ENCODE peak calls at places on chromosomes 4 and X, in ten cellular contexts. One of them, this sample, is unnamed.
A peak's percentile ranks its signal among the peaks of the same experiment; 100 is the strongest.

GRCh38 chr4:76308548-76308947 is 2.0 kb downstream of the STBD1 start:
- DNase-seq in fibroblast of mammary gland: no peak
- DNase-seq in CD8-positive, alpha-beta T cell: no peak
- DNase-seq in pancreas: peak; percentile 61
- DNase-seq in A673: no peak
- DNase-seq in colonic mucosa: no peak
- DNase-seq in SK-N-SH: peak; percentile 28
- DNase-seq in fibroblast of lung: no peak
- DNase-seq in endothelial cell: no peak
- DNase-seq in coronary artery: no peak
- DNase-seq in this sample: no peak

GRCh38 chrX:153981771-153982533 is 9.4 kb downstream of the TMEM187 start:
- DNase-seq in CD8-positive, alpha-beta T cell: peak; percentile 77
- DNase-seq in A673: no peak
- DNase-seq in SK-N-SH: no peak
- DNase-seq in fibroblast of mammary gland: peak; percentile 40
- DNase-seq in coronary artery: no peak
- DNase-seq in endothelial cell: no peak
- DNase-seq in colonic mucosa: no peak
- DNase-seq in fibroblast of lung: no peak
- DNase-seq in pancreas: no peak
- DNase-seq in this sample: peak; percentile 80

GRCh38 chr4:845836-846251 is 19.9 kb upstream of the CPLX1 start:
- DNase-seq in SK-N-SH: no peak
- DNase-seq in CD8-positive, alpha-beta T cell: no peak
- DNase-seq in fibroblast of mammary gland: peak; percentile 74
- DNase-seq in endothelial cell: no peak
- DNase-seq in colonic mucosa: no peak
- DNase-seq in fibroblast of lung: peak; percentile 37
- DNase-seq in coronary artery: no peak
- DNase-seq in A673: no peak
- DNase-seq in pancreas: no peak
- DNase-seq in this sample: no peak

GRCh38 chr4:17197070-17197469 is 298.6 kb upstream of the LDB2 start:
- DNase-seq in pancreas: no peak
- DNase-seq in coronary artery: no peak
- DNase-seq in CD8-positive, alpha-beta T cell: no peak
- DNase-seq in colonic mucosa: no peak
- DNase-seq in fibroblast of mammary gland: no peak
- DNase-seq in A673: no peak
- DNase-seq in fibroblast of lung: no peak
- DNase-seq in endothelial cell: no peak
- DNase-seq in SK-N-SH: no peak
- DNase-seq in this sample: no peak

GRCh38 chrX:139691843-139692505 is 16.0 kb downstream of the MCF2 start:
- DNase-seq in coronary artery: no peak
- DNase-seq in SK-N-SH: peak; percentile 36
- DNase-seq in CD8-positive, alpha-beta T cell: no peak
- DNase-seq in pancreas: peak; percentile 59
- DNase-seq in fibroblast of lung: peak; percentile 18
- DNase-seq in A673: no peak
- DNase-seq in endothelial cell: peak; percentile 10
- DNase-seq in colonic mucosa: no peak
- DNase-seq in fibroblast of mammary gland: no peak
- DNase-seq in this sample: no peak

GRCh38 chr4:146110847-146111485 is 64.6 kb upstream of the LSM6 start:
- DNase-seq in colonic mucosa: no peak
- DNase-seq in fibroblast of mammary gland: no peak
- DNase-seq in pancreas: no peak
- DNase-seq in coronary artery: no peak
- DNase-seq in SK-N-SH: no peak
- DNase-seq in A673: no peak
- DNase-seq in CD8-positive, alpha-beta T cell: no peak
- DNase-seq in fibroblast of lung: no peak
- DNase-seq in endothelial cell: no peak
- DNase-seq in this sample: no peak

GRCh38 chrX:42732506-42732905 is 45.5 kb downstream of the PPP1R2C start:
- DNase-seq in fibroblast of mammary gland: peak; percentile 66
- DNase-seq in coronary artery: no peak
- DNase-seq in CD8-positive, alpha-beta T cell: no peak
- DNase-seq in colonic mucosa: no peak
- DNase-seq in pancreas: no peak
- DNase-seq in endothelial cell: no peak
- DNase-seq in SK-N-SH: no peak
- DNase-seq in fibroblast of lung: peak; percentile 72
- DNase-seq in A673: no peak
- DNase-seq in this sample: no peak

GRCh38 chrX:6465731-6466130 is 69.2 kb downstream of the VCX3A start:
- DNase-seq in A673: peak; percentile 93
- DNase-seq in SK-N-SH: no peak
- DNase-seq in fibroblast of mammary gland: no peak
- DNase-seq in CD8-positive, alpha-beta T cell: no peak
- DNase-seq in colonic mucosa: no peak
- DNase-seq in fibroblast of lung: no peak
- DNase-seq in pancreas: no peak
- DNase-seq in coronary artery: no peak
- DNase-seq in endothelial cell: no peak
- DNase-seq in this sample: no peak

GRCh38 chrX:153828723-153829548 is 1.4 kb downstream of the PDZD4 start:
- DNase-seq in fibroblast of lung: no peak
- DNase-seq in coronary artery: peak; percentile 74
- DNase-seq in SK-N-SH: peak; percentile 61
- DNase-seq in CD8-positive, alpha-beta T cell: no peak
- DNase-seq in A673: no peak
- DNase-seq in pancreas: no peak
- DNase-seq in endothelial cell: no peak
- DNase-seq in fibroblast of mammary gland: no peak
- DNase-seq in colonic mucosa: no peak
- DNase-seq in this sample: no peak

GRCh38 chr4:78692815-78693156 is 83.4 kb upstream of the BMP2K start:
- DNase-seq in colonic mucosa: no peak
- DNase-seq in SK-N-SH: no peak
- DNase-seq in A673: no peak
- DNase-seq in coronary artery: no peak
- DNase-seq in fibroblast of lung: no peak
- DNase-seq in CD8-positive, alpha-beta T cell: no peak
- DNase-seq in fibroblast of mammary gland: no peak
- DNase-seq in pancreas: no peak
- DNase-seq in endothelial cell: no peak
- DNase-seq in this sample: no peak

DNA sequence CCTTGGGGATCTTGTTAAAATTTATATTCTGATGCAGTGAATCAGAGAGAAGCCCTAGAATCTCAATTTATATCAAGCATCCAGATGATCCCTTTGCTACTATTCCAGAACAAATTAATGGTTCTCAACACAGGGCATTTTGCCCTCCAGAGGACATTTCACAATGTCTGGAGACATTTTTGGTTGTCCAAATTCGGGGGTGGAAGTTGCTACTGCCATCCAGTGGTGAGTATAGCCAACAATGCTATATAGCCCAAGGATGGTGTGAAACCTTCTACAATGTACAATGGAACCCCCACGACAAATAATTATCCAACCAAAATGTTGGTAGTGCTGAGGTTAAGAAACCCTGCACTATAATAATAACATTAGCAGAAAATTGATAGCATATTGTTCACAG is 2440.0 kb downstream of the PCDH7 start:
- DNase-seq in fibroblast of lung: no peak
- DNase-seq in pancreas: no peak
- DNase-seq in coronary artery: no peak
- DNase-seq in SK-N-SH: no peak
- DNase-seq in fibroblast of mammary gland: peak; percentile 71
- DNase-seq in A673: peak; percentile 42
- DNase-seq in colonic mucosa: no peak
- DNase-seq in CD8-positive, alpha-beta T cell: no peak
- DNase-seq in endothelial cell: peak; percentile 20
- DNase-seq in this sample: no peak
- TF ChIP-seq CTCF in fibroblast of lung: no peak
- TF ChIP-seq CTCF in pancreas: no peak
- TF ChIP-seq CTCF in coronary artery: no peak
- TF ChIP-seq CTCF in SK-N-SH: peak; percentile 67
- TF ChIP-seq CTCF in fibroblast of mammary gland: peak; percentile 83
- TF ChIP-seq CTCF in A673: peak; percentile 51
- TF ChIP-seq CTCF in colonic mucosa: no peak
- TF ChIP-seq CTCF in CD8-positive, alpha-beta T cell: no peak
- TF ChIP-seq CTCF in endothelial cell: no peak
- TF ChIP-seq CTCF in this sample: no peak

GRCh38 chrX:135477576-135477975 is 42.9 kb upstream of the INTS6L start:
- DNase-seq in SK-N-SH: peak; percentile 20
- DNase-seq in colonic mucosa: peak; percentile 44
- DNase-seq in endothelial cell: peak; percentile 51
- DNase-seq in A673: peak; percentile 88
- DNase-seq in fibroblast of lung: peak; percentile 63
- DNase-seq in pancreas: peak; percentile 68
- DNase-seq in coronary artery: no peak
- DNase-seq in CD8-positive, alpha-beta T cell: peak; percentile 60
- DNase-seq in fibroblast of mammary gland: peak; percentile 63
- DNase-seq in this sample: no peak
- TF ChIP-seq CTCF in SK-N-SH: peak; percentile 58
- TF ChIP-seq CTCF in colonic mucosa: no peak
- TF ChIP-seq CTCF in endothelial cell: no peak
- TF ChIP-seq CTCF in A673: peak; percentile 65
- TF ChIP-seq CTCF in fibroblast of lung: peak; percentile 10
- TF ChIP-seq CTCF in pancreas: no peak
- TF ChIP-seq CTCF in coronary artery: no peak
- TF ChIP-seq CTCF in CD8-positive, alpha-beta T cell: no peak
- TF ChIP-seq CTCF in fibroblast of mammary gland: peak; percentile 26
- TF ChIP-seq CTCF in this sample: peak; percentile 6

GRCh38 chr4:142645478-142646108 is 200.5 kb downstream of the INPP4B start:
- DNase-seq in fibroblast of lung: peak; percentile 35
- DNase-seq in endothelial cell: peak; percentile 23
- DNase-seq in SK-N-SH: no peak
- DNase-seq in colonic mucosa: no peak
- DNase-seq in fibroblast of mammary gland: no peak
- DNase-seq in CD8-positive, alpha-beta T cell: no peak
- DNase-seq in coronary artery: no peak
- DNase-seq in pancreas: no peak
- DNase-seq in A673: no peak
- DNase-seq in this sample: no peak
- TF ChIP-seq CTCF in fibroblast of lung: no peak
- TF ChIP-seq CTCF in endothelial cell: no peak
- TF ChIP-seq CTCF in SK-N-SH: no peak
- TF ChIP-seq CTCF in colonic mucosa: no peak
- TF ChIP-seq CTCF in fibroblast of mammary gland: no peak
- TF ChIP-seq CTCF in CD8-positive, alpha-beta T cell: no peak
- TF ChIP-seq CTCF in coronary artery: no peak
- TF ChIP-seq CTCF in pancreas: no peak
- TF ChIP-seq CTCF in A673: no peak
- TF ChIP-seq CTCF in this sample: no peak

GRCh38 chrX:36963069-36963808 is 44.9 kb upstream of the FAM47C start:
- DNase-seq in fibroblast of lung: no peak
- DNase-seq in colonic mucosa: no peak
- DNase-seq in fibroblast of mammary gland: no peak
- DNase-seq in pancreas: peak; percentile 56
- DNase-seq in coronary artery: no peak
- DNase-seq in CD8-positive, alpha-beta T cell: no peak
- DNase-seq in endothelial cell: no peak
- DNase-seq in SK-N-SH: no peak
- DNase-seq in A673: no peak
- DNase-seq in this sample: no peak

GRCh38 chrX:36963852-36964251 is 44.3 kb upstream of the FAM47C start:
- DNase-seq in SK-N-SH: no peak
- DNase-seq in CD8-positive, alpha-beta T cell: no peak
- DNase-seq in coronary artery: no peak
- DNase-seq in fibroblast of mammary gland: no peak
- DNase-seq in A673: no peak
- DNase-seq in pancreas: peak; percentile 53
- DNase-seq in fibroblast of lung: no peak
- DNase-seq in colonic mucosa: no peak
- DNase-seq in endothelial cell: no peak
- DNase-seq in this sample: no peak

GRCh38 chrX:36957425-36958328 is 50.5 kb upstream of the FAM47C start:
- DNase-seq in SK-N-SH: peak; percentile 36
- DNase-seq in colonic mucosa: no peak
- DNase-seq in coronary artery: no peak
- DNase-seq in CD8-positive, alpha-beta T cell: no peak
- DNase-seq in fibroblast of mammary gland: no peak
- DNase-seq in endothelial cell: peak; percentile 43
- DNase-seq in pancreas: peak; percentile 78
- DNase-seq in A673: peak; percentile 39
- DNase-seq in fibroblast of lung: peak; percentile 2
- DNase-seq in this sample: no peak

DNA sequence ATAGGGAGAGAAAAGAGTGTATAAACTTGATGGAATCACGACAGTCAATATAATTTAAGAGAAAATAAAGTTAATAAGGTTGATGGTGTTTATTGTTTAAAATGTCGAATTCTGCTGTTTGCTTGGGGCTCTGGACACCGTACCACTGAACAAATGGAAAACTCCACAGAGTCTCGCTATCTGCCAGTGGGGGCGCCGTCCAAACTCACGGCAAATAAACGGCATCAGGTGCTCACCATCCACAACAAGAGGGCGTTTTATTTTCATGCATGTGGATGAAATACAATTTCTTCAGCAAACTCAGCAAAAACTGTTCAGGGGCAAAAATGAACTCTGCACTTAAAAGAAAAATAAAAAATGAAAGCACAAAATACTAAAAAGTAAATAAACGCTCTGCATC is 46.6 kb upstream of the FAM47C start:
- DNase-seq in pancreas: no peak
- DNase-seq in colonic mucosa: no peak
- DNase-seq in CD8-positive, alpha-beta T cell: no peak
- DNase-seq in coronary artery: no peak
- DNase-seq in fibroblast of lung: no peak
- DNase-seq in SK-N-SH: no peak
- DNase-seq in fibroblast of mammary gland: no peak
- DNase-seq in endothelial cell: no peak
- DNase-seq in A673: peak; percentile 15
- DNase-seq in this sample: no peak
- TF ChIP-seq CTCF in pancreas: no peak
- TF ChIP-seq CTCF in colonic mucosa: no peak
- TF ChIP-seq CTCF in CD8-positive, alpha-beta T cell: no peak
- TF ChIP-seq CTCF in coronary artery: no peak
- TF ChIP-seq CTCF in fibroblast of lung: no peak
- TF ChIP-seq CTCF in SK-N-SH: peak; percentile 34
- TF ChIP-seq CTCF in fibroblast of mammary gland: no peak
- TF ChIP-seq CTCF in endothelial cell: no peak
- TF ChIP-seq CTCF in A673: peak; percentile 52
- TF ChIP-seq CTCF in this sample: no peak

This sample was measured in CD14-positive monocyte.